ENCODE peak calls at places on chromosomes 2 and 18, in nine cellular contexts. O, R, Y, G, E, V, W, N and D are unnamed samples.

GRCh38 chr2:1916881-1917280 is 172.6 kb upstream of the PXDN start:
- DNase-seq in O (no peak), R (no peak), Y (no peak), G (no peak), E (no peak), V (no peak), W (no peak), N (no peak), D (no peak)

GRCh38 chr2:230075988-230076631 is 7.4 kb upstream of the SLC16A14 start:
- DNase-seq in O (no peak), R (no peak), Y (no peak), G (no peak), E (peak), V (no peak), W (no peak), N (no peak), D (no peak)

GRCh38 chr2:105261061-105261460 is 19.5 kb downstream of the GPR45 start:
- DNase-seq in O (no peak), R (peak), Y (no peak), G (peak), E (no peak), V (no peak), W (no peak), N (peak), D (peak)

GRCh38 chr18:11497585-11497984 is 111.8 kb upstream of the SLC35G4 start:
- DNase-seq in O (no peak), R (peak), Y (no peak), G (no peak), E (no peak), V (no peak), W (no peak), N (peak), D (no peak)

GRCh38 chr18:8696749-8697211 is 8.6 kb upstream of the MTCL1 start:
- DNase-seq in O (peak), R (peak), Y (peak), G (peak), E (no peak), V (no peak), W (peak), N (peak), D (no peak)

GRCh38 chr2:37768491-37768925 is 97.1 kb upstream of the CDC42EP3 start:
- DNase-seq in O (no peak), R (peak), Y (no peak), G (peak), E (no peak), V (no peak), W (no peak), N (peak), D (peak)

GRCh38 chr2:177669201-177669600 is 276.6 kb downstream of the AGPS start:
- DNase-seq in O (no peak), R (no peak), Y (no peak), G (no peak), E (no peak), V (no peak), W (no peak), N (no peak), D (no peak)

GRCh38 chr2:153477096-153477555 is 1.4 kb downstream of the RPRM start:
- DNase-seq in O (peak), R (no peak), Y (no peak), G (no peak), E (peak), V (no peak), W (no peak), N (no peak), D (no peak)

GRCh38 chr18:50298443-50299284 is 11.2 kb upstream of the CXXC1 start:
- DNase-seq in O (no peak), R (no peak), Y (no peak), G (no peak), E (no peak), V (no peak), W (no peak), N (no peak), D (no peak)

GRCh38 chr18:67516432-67517223 is at the start of gene DSEL:
- DNase-seq in O (peak), R (peak), Y (peak), G (peak), E (peak), V (peak), W (peak), N (peak), D (peak)

GRCh38 chr2:145423809-145424208 is 903.9 kb upstream of the ZEB2 start:
- DNase-seq in O (no peak), R (no peak), Y (no peak), G (no peak), E (no peak), V (no peak), W (no peak), N (no peak), D (no peak)

GRCh38 chr2:200000444-200001163 is 45.2 kb downstream of the MAIP1 start:
- DNase-seq in O (no peak), R (no peak), Y (no peak), G (no peak), E (no peak), V (no peak), W (no peak), N (no peak), D (no peak)

GRCh38 chr18:24341361-24341760 is 56.3 kb downstream of the OSBPL1A start:
- DNase-seq in O (no peak), R (no peak), Y (no peak), G (no peak), E (no peak), V (no peak), W (no peak), N (no peak), D (no peak)

GRCh38 chr2:218406949-218407703 is 7.5 kb downstream of the CTDSP1 start:
- DNase-seq in O (no peak), R (peak), Y (peak), G (peak), E (no peak), V (peak), W (no peak), N (peak), D (no peak)

GRCh38 chr2:74865770-74866674 is 32.1 kb downstream of the HK2 start:
- DNase-seq in O (no peak), R (no peak), Y (no peak), G (peak), E (no peak), V (no peak), W (no peak), N (no peak), D (no peak)

GRCh38 chr2:47043142-47043890 is 111.8 kb downstream of the STPG4 start:
- DNase-seq in O (no peak), R (peak), Y (no peak), G (peak), E (no peak), V (peak), W (peak), N (peak), D (peak)

GRCh38 chr18:55735199-55735855 is 147.3 kb upstream of the TCF4 start:
- DNase-seq in O (no peak), R (no peak), Y (no peak), G (no peak), E (no peak), V (no peak), W (peak), N (no peak), D (no peak)

GRCh38 chr2:53994735-53995538 is 24.1 kb upstream of the PSME4 start:
- DNase-seq in O (peak), R (no peak), Y (no peak), G (no peak), E (no peak), V (no peak), W (no peak), N (no peak), D (no peak)